ENCODE peak calls at places on chromosomes 6 and 20, in ten cellular contexts. One of them, this sample, is unnamed.

GRCh38 chr6:85594197-85594930 is 706 bp upstream of the SNX14 start:
- DNase-seq in type B pancreatic cell: no peak
- DNase-seq in hypothalamus: no peak
- DNase-seq in K562: no peak
- DNase-seq in suprapubic skin: no peak
- DNase-seq in HTR-8/SVneo: no peak
- DNase-seq in neural crest cell: no peak
- DNase-seq in RWPE1: no peak
- DNase-seq in NCI-H1092 treated with DMSO at 0.1 percent for 48 hours: peak
- DNase-seq in tibial artery: no peak
- DNase-seq in this sample: peak

GRCh38 chr6:111580826-111581505 is 24.7 kb downstream of the TRAF3IP2 start:
- DNase-seq in type B pancreatic cell: no peak
- DNase-seq in hypothalamus: no peak
- DNase-seq in K562: no peak
- DNase-seq in suprapubic skin: no peak
- DNase-seq in HTR-8/SVneo: no peak
- DNase-seq in neural crest cell: no peak
- DNase-seq in RWPE1: no peak
- DNase-seq in NCI-H1092 treated with DMSO at 0.1 percent for 48 hours: peak
- DNase-seq in tibial artery: peak
- DNase-seq in this sample: no peak

GRCh38 chr6:34145161-34146020 is 496 bp downstream of the GRM4 start:
- DNase-seq in type B pancreatic cell: no peak
- DNase-seq in hypothalamus: peak
- DNase-seq in K562: peak
- DNase-seq in suprapubic skin: no peak
- DNase-seq in HTR-8/SVneo: peak
- DNase-seq in neural crest cell: peak
- DNase-seq in RWPE1: peak
- DNase-seq in NCI-H1092 treated with DMSO at 0.1 percent for 48 hours: peak
- DNase-seq in tibial artery: no peak
- DNase-seq in this sample: peak

GRCh38 chr6:43481591-43482242 is 4.3 kb downstream of the TJAP1 start:
- DNase-seq in type B pancreatic cell: no peak
- DNase-seq in hypothalamus: no peak
- DNase-seq in K562: no peak
- DNase-seq in suprapubic skin: no peak
- DNase-seq in HTR-8/SVneo: no peak
- DNase-seq in neural crest cell: no peak
- DNase-seq in RWPE1: peak
- DNase-seq in NCI-H1092 treated with DMSO at 0.1 percent for 48 hours: no peak
- DNase-seq in tibial artery: no peak
- DNase-seq in this sample: no peak

GRCh38 chr6:146097586-146097985 is 68.7 kb downstream of the GRM1 start:
- DNase-seq in type B pancreatic cell: no peak
- DNase-seq in hypothalamus: no peak
- DNase-seq in K562: no peak
- DNase-seq in suprapubic skin: no peak
- DNase-seq in HTR-8/SVneo: no peak
- DNase-seq in neural crest cell: no peak
- DNase-seq in RWPE1: no peak
- DNase-seq in NCI-H1092 treated with DMSO at 0.1 percent for 48 hours: no peak
- DNase-seq in tibial artery: no peak
- DNase-seq in this sample: no peak

GRCh38 chr20:41171736-41172295 is 34.5 kb downstream of the PLCG1 start:
- DNase-seq in type B pancreatic cell: no peak
- DNase-seq in hypothalamus: no peak
- DNase-seq in K562: no peak
- DNase-seq in suprapubic skin: peak
- DNase-seq in HTR-8/SVneo: no peak
- DNase-seq in neural crest cell: no peak
- DNase-seq in RWPE1: no peak
- DNase-seq in NCI-H1092 treated with DMSO at 0.1 percent for 48 hours: no peak
- DNase-seq in tibial artery: peak
- DNase-seq in this sample: no peak

GRCh38 chr20:61459266-61459665 is 207.2 kb downstream of the CDH4 start:
- DNase-seq in type B pancreatic cell: no peak
- DNase-seq in hypothalamus: no peak
- DNase-seq in K562: no peak
- DNase-seq in suprapubic skin: peak
- DNase-seq in HTR-8/SVneo: no peak
- DNase-seq in neural crest cell: no peak
- DNase-seq in RWPE1: no peak
- DNase-seq in NCI-H1092 treated with DMSO at 0.1 percent for 48 hours: no peak
- DNase-seq in tibial artery: no peak
- DNase-seq in this sample: no peak

GRCh38 chr6:56540232-56540631 is 102.5 kb downstream of the DST start:
- DNase-seq in type B pancreatic cell: no peak
- DNase-seq in hypothalamus: no peak
- DNase-seq in K562: no peak
- DNase-seq in suprapubic skin: no peak
- DNase-seq in HTR-8/SVneo: no peak
- DNase-seq in neural crest cell: no peak
- DNase-seq in RWPE1: no peak
- DNase-seq in NCI-H1092 treated with DMSO at 0.1 percent for 48 hours: no peak
- DNase-seq in tibial artery: no peak
- DNase-seq in this sample: no peak

GRCh38 chr20:48669946-48670630 is 157.7 kb downstream of the PREX1 start:
- DNase-seq in type B pancreatic cell: no peak
- DNase-seq in hypothalamus: no peak
- DNase-seq in K562: no peak
- DNase-seq in suprapubic skin: no peak
- DNase-seq in HTR-8/SVneo: no peak
- DNase-seq in neural crest cell: no peak
- DNase-seq in RWPE1: no peak
- DNase-seq in NCI-H1092 treated with DMSO at 0.1 percent for 48 hours: no peak
- DNase-seq in tibial artery: no peak
- DNase-seq in this sample: no peak

GRCh38 chr6:3610896-3611295 is 140.6 kb downstream of the PXDC1 start:
- DNase-seq in type B pancreatic cell: no peak
- DNase-seq in hypothalamus: no peak
- DNase-seq in K562: no peak
- DNase-seq in suprapubic skin: no peak
- DNase-seq in HTR-8/SVneo: no peak
- DNase-seq in neural crest cell: no peak
- DNase-seq in RWPE1: no peak
- DNase-seq in NCI-H1092 treated with DMSO at 0.1 percent for 48 hours: no peak
- DNase-seq in tibial artery: no peak
- DNase-seq in this sample: no peak

GRCh38 chr6:149501768-149502167 is 17.0 kb upstream of the ZC3H12D start:
- DNase-seq in type B pancreatic cell: no peak
- DNase-seq in hypothalamus: no peak
- DNase-seq in K562: no peak
- DNase-seq in suprapubic skin: no peak
- DNase-seq in HTR-8/SVneo: no peak
- DNase-seq in neural crest cell: no peak
- DNase-seq in RWPE1: no peak
- DNase-seq in NCI-H1092 treated with DMSO at 0.1 percent for 48 hours: no peak
- DNase-seq in tibial artery: no peak
- DNase-seq in this sample: no peak

GRCh38 chr6:17318435-17319165 is 37.4 kb downstream of the RBM24 start:
- DNase-seq in type B pancreatic cell: no peak
- DNase-seq in hypothalamus: no peak
- DNase-seq in K562: no peak
- DNase-seq in suprapubic skin: no peak
- DNase-seq in HTR-8/SVneo: no peak
- DNase-seq in neural crest cell: no peak
- DNase-seq in RWPE1: no peak
- DNase-seq in NCI-H1092 treated with DMSO at 0.1 percent for 48 hours: no peak
- DNase-seq in tibial artery: no peak
- DNase-seq in this sample: no peak

GRCh38 chr6:36629792-36630191 is 35.6 kb downstream of the SRSF3 start:
- DNase-seq in type B pancreatic cell: no peak
- DNase-seq in hypothalamus: no peak
- DNase-seq in K562: no peak
- DNase-seq in suprapubic skin: no peak
- DNase-seq in HTR-8/SVneo: no peak
- DNase-seq in neural crest cell: no peak
- DNase-seq in RWPE1: no peak
- DNase-seq in NCI-H1092 treated with DMSO at 0.1 percent for 48 hours: no peak
- DNase-seq in tibial artery: no peak
- DNase-seq in this sample: no peak

GRCh38 chr6:98272061-98272460 is 562.3 kb upstream of the POU3F2 start:
- DNase-seq in type B pancreatic cell: no peak
- DNase-seq in hypothalamus: no peak
- DNase-seq in K562: no peak
- DNase-seq in suprapubic skin: no peak
- DNase-seq in HTR-8/SVneo: no peak
- DNase-seq in neural crest cell: no peak
- DNase-seq in RWPE1: no peak
- DNase-seq in NCI-H1092 treated with DMSO at 0.1 percent for 48 hours: no peak
- DNase-seq in tibial artery: no peak
- DNase-seq in this sample: peak

GRCh38 chr6:145208474-145208873 is 526.8 kb downstream of the EPM2A start:
- DNase-seq in type B pancreatic cell: no peak
- DNase-seq in hypothalamus: no peak
- DNase-seq in K562: no peak
- DNase-seq in suprapubic skin: no peak
- DNase-seq in HTR-8/SVneo: no peak
- DNase-seq in neural crest cell: no peak
- DNase-seq in RWPE1: no peak
- DNase-seq in NCI-H1092 treated with DMSO at 0.1 percent for 48 hours: no peak
- DNase-seq in tibial artery: no peak
- DNase-seq in this sample: no peak

GRCh38 chr6:87045521-87046075 is 49.3 kb downstream of the CGA start:
- DNase-seq in type B pancreatic cell: no peak
- DNase-seq in hypothalamus: no peak
- DNase-seq in K562: peak
- DNase-seq in suprapubic skin: no peak
- DNase-seq in HTR-8/SVneo: no peak
- DNase-seq in neural crest cell: no peak
- DNase-seq in RWPE1: no peak
- DNase-seq in NCI-H1092 treated with DMSO at 0.1 percent for 48 hours: no peak
- DNase-seq in tibial artery: no peak
- DNase-seq in this sample: no peak

GRCh38 chr6:85078071-85078470 is 313.7 kb upstream of the TBX18 start:
- DNase-seq in type B pancreatic cell: no peak
- DNase-seq in hypothalamus: no peak
- DNase-seq in K562: no peak
- DNase-seq in suprapubic skin: no peak
- DNase-seq in HTR-8/SVneo: peak
- DNase-seq in neural crest cell: no peak
- DNase-seq in RWPE1: peak
- DNase-seq in NCI-H1092 treated with DMSO at 0.1 percent for 48 hours: no peak
- DNase-seq in tibial artery: no peak
- DNase-seq in this sample: no peak

GRCh38 chr20:35291654-35292503 is at the start of gene FAM83C:
- DNase-seq in type B pancreatic cell: no peak
- DNase-seq in hypothalamus: no peak
- DNase-seq in K562: no peak
- DNase-seq in suprapubic skin: no peak
- DNase-seq in HTR-8/SVneo: no peak
- DNase-seq in neural crest cell: no peak
- DNase-seq in RWPE1: no peak
- DNase-seq in NCI-H1092 treated with DMSO at 0.1 percent for 48 hours: no peak
- DNase-seq in tibial artery: no peak
- DNase-seq in this sample: no peak

GRCh38 chr20:25579081-25579770 is 6.1 kb downstream of the NINL start:
- DNase-seq in type B pancreatic cell: no peak
- DNase-seq in hypothalamus: no peak
- DNase-seq in K562: no peak
- DNase-seq in suprapubic skin: no peak
- DNase-seq in HTR-8/SVneo: no peak
- DNase-seq in neural crest cell: no peak
- DNase-seq in RWPE1: no peak
- DNase-seq in NCI-H1092 treated with DMSO at 0.1 percent for 48 hours: peak
- DNase-seq in tibial artery: no peak
- DNase-seq in this sample: no peak

GRCh38 chr6:166691199-166691598 is 64.1 kb upstream of the RPS6KA2 start:
- DNase-seq in type B pancreatic cell: no peak
- DNase-seq in hypothalamus: no peak
- DNase-seq in K562: no peak
- DNase-seq in suprapubic skin: no peak
- DNase-seq in HTR-8/SVneo: peak
- DNase-seq in neural crest cell: no peak
- DNase-seq in RWPE1: peak
- DNase-seq in NCI-H1092 treated with DMSO at 0.1 percent for 48 hours: no peak
- DNase-seq in tibial artery: no peak
- DNase-seq in this sample: no peak

GRCh38 chr6:3603443-3604130 is 146.7 kb upstream of the SLC22A23 start:
- DNase-seq in type B pancreatic cell: no peak
- DNase-seq in hypothalamus: no peak
- DNase-seq in K562: no peak
- DNase-seq in suprapubic skin: no peak
- DNase-seq in HTR-8/SVneo: no peak
- DNase-seq in neural crest cell: no peak
- DNase-seq in RWPE1: no peak
- DNase-seq in NCI-H1092 treated with DMSO at 0.1 percent for 48 hours: no peak
- DNase-seq in tibial artery: no peak
- DNase-seq in this sample: no peak

GRCh38 chr6:142752348-142752747 is 192.6 kb downstream of the HIVEP2 start:
- DNase-seq in type B pancreatic cell: no peak
- DNase-seq in hypothalamus: no peak
- DNase-seq in K562: no peak
- DNase-seq in suprapubic skin: no peak
- DNase-seq in HTR-8/SVneo: no peak
- DNase-seq in neural crest cell: no peak
- DNase-seq in RWPE1: no peak
- DNase-seq in NCI-H1092 treated with DMSO at 0.1 percent for 48 hours: no peak
- DNase-seq in tibial artery: no peak
- DNase-seq in this sample: no peak

GRCh38 chr6:15331629-15332241 is 85.9 kb downstream of the JARID2 start:
- DNase-seq in type B pancreatic cell: no peak
- DNase-seq in hypothalamus: no peak
- DNase-seq in K562: no peak
- DNase-seq in suprapubic skin: no peak
- DNase-seq in HTR-8/SVneo: no peak
- DNase-seq in neural crest cell: no peak
- DNase-seq in RWPE1: no peak
- DNase-seq in NCI-H1092 treated with DMSO at 0.1 percent for 48 hours: no peak
- DNase-seq in tibial artery: no peak
- DNase-seq in this sample: no peak

GRCh38 chr6:2630891-2631458 is 119.7 kb downstream of the MYLK4 start:
- DNase-seq in type B pancreatic cell: no peak
- DNase-seq in hypothalamus: no peak
- DNase-seq in K562: no peak
- DNase-seq in suprapubic skin: no peak
- DNase-seq in HTR-8/SVneo: no peak
- DNase-seq in neural crest cell: no peak
- DNase-seq in RWPE1: no peak
- DNase-seq in NCI-H1092 treated with DMSO at 0.1 percent for 48 hours: no peak
- DNase-seq in tibial artery: no peak
- DNase-seq in this sample: no peak

GRCh38 chr6:2807342-2808090 is 34.1 kb downstream of the SERPINB1 start:
- DNase-seq in type B pancreatic cell: no peak
- DNase-seq in hypothalamus: no peak
- DNase-seq in K562: no peak
- DNase-seq in suprapubic skin: no peak
- DNase-seq in HTR-8/SVneo: no peak
- DNase-seq in neural crest cell: no peak
- DNase-seq in RWPE1: no peak
- DNase-seq in NCI-H1092 treated with DMSO at 0.1 percent for 48 hours: no peak
- DNase-seq in tibial artery: no peak
- DNase-seq in this sample: no peak

GRCh38 chr6:106823732-106824351 is 150.7 kb downstream of the CD24 start:
- DNase-seq in type B pancreatic cell: no peak
- DNase-seq in hypothalamus: no peak
- DNase-seq in K562: no peak
- DNase-seq in suprapubic skin: no peak
- DNase-seq in HTR-8/SVneo: no peak
- DNase-seq in neural crest cell: no peak
- DNase-seq in RWPE1: no peak
- DNase-seq in NCI-H1092 treated with DMSO at 0.1 percent for 48 hours: no peak
- DNase-seq in tibial artery: no peak
- DNase-seq in this sample: no peak

GRCh38 chr20:13654463-13655023 is 15.8 kb upstream of the TASP1 start:
- DNase-seq in type B pancreatic cell: no peak
- DNase-seq in hypothalamus: no peak
- DNase-seq in K562: no peak
- DNase-seq in suprapubic skin: no peak
- DNase-seq in HTR-8/SVneo: no peak
- DNase-seq in neural crest cell: no peak
- DNase-seq in RWPE1: no peak
- DNase-seq in NCI-H1092 treated with DMSO at 0.1 percent for 48 hours: no peak
- DNase-seq in tibial artery: no peak
- DNase-seq in this sample: no peak

GRCh38 chr20:41407617-41408016 is 41.0 kb upstream of the EMILIN3 start:
- DNase-seq in type B pancreatic cell: no peak
- DNase-seq in hypothalamus: no peak
- DNase-seq in K562: no peak
- DNase-seq in suprapubic skin: no peak
- DNase-seq in HTR-8/SVneo: no peak
- DNase-seq in neural crest cell: no peak
- DNase-seq in RWPE1: no peak
- DNase-seq in NCI-H1092 treated with DMSO at 0.1 percent for 48 hours: no peak
- DNase-seq in tibial artery: no peak
- DNase-seq in this sample: no peak